ENCODE peak calls at places on chromosome 22, in five cellular contexts. G is IMR-90, E is HCT116, R is body of pancreas, X is sigmoid colon. A is an unnamed sample.

GRCh38 chr22:39003165-39003638 is 10.9 kb upstream of the APOBEC3C start:
- DNase-seq in G (peak; percentile 86), R (peak; percentile 88), E (peak; percentile 80), X (peak; percentile 86), A (peak; percentile 86)

GRCh38 chr22:36936362-36937116 is 23.1 kb downstream of the CSF2RB start:
- DNase-seq in X (no peak), E (no peak), G (no peak), R (no peak), A (no peak)

GRCh38 chr22:49095366-49095765 is 732.3 kb downstream of the BRD1 start:
- DNase-seq in X (no peak), G (no peak), E (no peak), R (no peak), A (no peak)

GRCh38 chr22:39958916-39959639 is 1.1 kb upstream of the TMA7B start:
- DNase-seq in E (no peak), G (no peak), R (no peak), X (no peak), A (peak; percentile 66)

GRCh38 chr22:21947040-21948014 is 5.3 kb downstream of the PPM1F start:
- DNase-seq in G (peak; percentile 71), R (no peak), E (no peak), X (no peak), A (peak; percentile 82)

GRCh38 chr22:31912402-31912733 is 32.0 kb upstream of the YWHAH start:
- DNase-seq in G (peak; percentile 16), X (no peak), E (no peak), R (no peak), A (no peak)

GRCh38 chr22:36846271-36846670 is 14.5 kb upstream of the NCF4 start:
- DNase-seq in G (no peak), E (no peak), X (no peak), R (no peak), A (no peak)

GRCh38 chr22:49916851-49917250 is 1.4 kb downstream of the ALG12 start:
- DNase-seq in E (no peak), G (no peak), R (no peak), X (no peak), A (no peak)

GRCh38 chr22:39727541-39727940 is 157.0 kb downstream of the CACNA1I start:
- DNase-seq in X (no peak), E (no peak), R (no peak), G (peak; percentile 54), A (no peak)

GRCh38 chr22:31284241-31284745 is 8.0 kb downstream of the PIK3IP1 start:
- DNase-seq in R (no peak), G (no peak), X (peak; percentile 33), E (no peak), A (no peak)

GRCh38 chr22:45863981-45864751 is 112.8 kb downstream of the WNT7B start:
- DNase-seq in G (peak; percentile 63), X (peak; percentile 64), E (peak; percentile 33), R (peak; percentile 41), A (peak; percentile 68)

GRCh38 chr22:37880668-37881440 is 25.2 kb upstream of the MICALL1 start:
- DNase-seq in G (peak; percentile 84), R (no peak), E (no peak), X (no peak), A (no peak)

GRCh38 chr22:49969751-49970527 is 9.4 kb downstream of the PIM3 start:
- DNase-seq in E (no peak), R (no peak), X (peak; percentile 69), G (no peak), A (no peak)

GRCh38 chr22:29563652-29564460 is 10.3 kb upstream of the THOC5 start:
- DNase-seq in E (no peak), G (no peak), R (no peak), X (no peak), A (no peak)

GRCh38 chr22:48503876-48504275 is 1323.8 kb downstream of the BRD1 start:
- DNase-seq in X (no peak), G (no peak), R (no peak), E (no peak), A (no peak)

GRCh38 chr22:26648011-26648497 is 9.3 kb upstream of the MIAT start:
- DNase-seq in X (no peak), E (no peak), R (no peak), G (no peak), A (peak; percentile 38)

GRCh38 chr22:46019351-46019750 is 42.4 kb upstream of the WNT7B start:
- DNase-seq in X (no peak), R (no peak), G (no peak), E (no peak), A (peak; percentile 19)

GRCh38 chr22:49052023-49052538 is 775.6 kb downstream of the BRD1 start:
- DNase-seq in R (no peak), E (no peak), X (no peak), G (no peak), A (no peak)

GRCh38 chr22:37187891-37188761 is at the start of gene C1QTNF6:
- DNase-seq in E (no peak), R (no peak), X (peak; percentile 68), G (peak; percentile 35), A (no peak)

GRCh38 chr22:49657275-49657973 is 170.2 kb downstream of the BRD1 start:
- DNase-seq in X (peak; percentile 81), R (peak; percentile 67), G (no peak), E (peak; percentile 71), A (peak; percentile 81)

GRCh38 chr22:36234919-36235318 is 4.4 kb downstream of the APOL2 start:
- DNase-seq in E (no peak), R (no peak), G (no peak), X (no peak), A (no peak)

GRCh38 chr22:44348963-44349950 is 36.5 kb upstream of the SHISAL1 start:
- DNase-seq in G (peak; percentile 45), E (no peak), X (no peak), R (no peak), A (no peak)

GRCh38 chr22:17120711-17121234 is 387 bp downstream of the TMEM121B start:
- DNase-seq in G (no peak), R (no peak), X (no peak), E (no peak), A (no peak)

GRCh38 chr22:46968359-46968740 is 205.9 kb downstream of the TBC1D22A start:
- DNase-seq in R (no peak), E (no peak), X (peak; percentile 37), G (no peak), A (no peak)

GRCh38 chr22:20116376-20116950 is 559 bp downstream of the RANBP1 start:
- DNase-seq in R (peak; percentile 38), G (no peak), E (no peak), X (peak; percentile 73), A (no peak)

GRCh38 chr22:20118572-20119020 is 1.6 kb upstream of the TRMT2A start:
- DNase-seq in E (no peak), G (no peak), X (no peak), R (no peak), A (peak; percentile 35)

GRCh38 chr22:20115691-20116375 is at the start of gene RANBP1:
- DNase-seq in G (no peak), R (no peak), E (no peak), X (no peak), A (peak; percentile 34)

GRCh38 chr22:20116951-20117645 is at the start of gene TRMT2A:
- DNase-seq in G (peak; percentile 98), E (peak; percentile 97), R (peak; percentile 99), X (peak; percentile 99), A (peak; percentile 100)

DNA sequence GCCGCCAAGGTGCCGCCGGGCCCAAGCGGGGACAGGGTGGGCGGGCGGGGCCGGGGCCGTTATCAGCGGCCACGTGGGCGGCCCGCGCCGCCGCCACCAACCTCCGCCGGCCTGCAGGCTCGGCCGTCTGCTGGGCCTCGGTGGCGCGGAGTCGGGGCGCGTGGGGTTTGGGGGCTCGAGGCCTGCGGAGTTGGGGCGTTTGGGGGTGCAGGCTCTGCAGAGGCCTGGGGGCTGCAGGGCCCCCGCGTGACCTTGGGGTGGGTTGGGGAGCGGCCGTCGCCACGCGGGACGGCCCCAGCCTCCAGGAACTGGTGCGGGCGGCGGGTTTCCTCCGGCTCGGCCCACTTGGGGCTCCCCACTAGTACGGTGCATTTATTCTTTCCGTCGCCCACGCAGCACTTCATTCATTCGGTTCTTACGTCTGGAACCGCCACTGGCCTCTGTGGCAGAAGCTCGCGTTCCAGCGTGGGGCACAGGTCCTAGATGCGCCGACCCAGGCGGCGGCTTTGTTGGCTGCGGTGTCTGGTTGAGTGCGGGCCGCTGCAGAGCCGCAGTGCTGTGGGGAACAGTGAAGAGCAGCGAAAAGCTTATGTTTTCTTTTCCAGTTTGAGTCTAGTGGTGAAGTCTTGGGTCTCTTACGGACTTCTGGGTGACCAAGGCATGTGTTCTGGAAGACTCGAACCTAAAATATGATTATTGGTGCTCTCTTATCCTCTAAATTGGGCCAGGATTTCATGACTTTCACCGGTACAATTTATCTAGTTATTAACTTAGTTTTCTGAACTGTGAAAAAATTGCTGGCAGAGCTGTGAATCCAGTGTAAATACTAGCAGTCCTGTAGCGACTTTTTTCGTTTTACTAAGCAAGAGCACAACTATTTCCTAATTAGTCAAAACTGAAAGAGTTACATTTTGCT is 888 bp upstream of the TRMT2A start:
- DNase-seq in G (peak; percentile 25), E (no peak), R (peak; percentile 28), X (no peak), A (peak; percentile 87)
- TF ChIP-seq POLR2A in G (no peak), E (no peak), R (no peak), X (no peak), A (no peak)

DNA sequence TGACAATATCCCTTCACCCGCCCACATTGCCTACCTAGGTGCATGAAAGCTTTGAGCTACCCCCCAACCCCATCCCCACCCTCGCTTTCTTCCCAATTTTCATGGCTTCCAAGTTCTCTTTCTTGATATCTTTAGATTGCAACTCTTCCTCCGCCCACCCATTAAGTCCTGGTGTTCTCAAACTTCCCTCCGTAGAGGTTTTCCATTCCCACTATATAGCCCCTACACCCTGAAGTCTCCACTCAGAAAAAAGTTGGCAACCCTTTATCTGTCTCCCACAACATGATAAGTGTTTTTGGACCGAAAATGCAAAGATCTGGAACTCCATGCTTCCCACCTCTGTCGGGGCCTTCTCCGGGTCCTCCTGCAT is 553 bp downstream of the ZNF70 start:
- DNase-seq in R (no peak), G (no peak), E (no peak), X (no peak), A (no peak)
- TF ChIP-seq POLR2A in R (no peak), G (no peak), E (no peak), X (no peak), A (no peak)

GRCh38 chr22:42648368-42649260 is 578 bp downstream of the CYB5R3 start:
- DNase-seq in X (no peak), G (no peak), R (peak; percentile 83), E (no peak), A (peak; percentile 87)
- TF ChIP-seq POLR2A in X (peak; percentile 69), G (peak; percentile 25), R (peak; percentile 63), E (no peak), A (peak; percentile 44)

DNA sequence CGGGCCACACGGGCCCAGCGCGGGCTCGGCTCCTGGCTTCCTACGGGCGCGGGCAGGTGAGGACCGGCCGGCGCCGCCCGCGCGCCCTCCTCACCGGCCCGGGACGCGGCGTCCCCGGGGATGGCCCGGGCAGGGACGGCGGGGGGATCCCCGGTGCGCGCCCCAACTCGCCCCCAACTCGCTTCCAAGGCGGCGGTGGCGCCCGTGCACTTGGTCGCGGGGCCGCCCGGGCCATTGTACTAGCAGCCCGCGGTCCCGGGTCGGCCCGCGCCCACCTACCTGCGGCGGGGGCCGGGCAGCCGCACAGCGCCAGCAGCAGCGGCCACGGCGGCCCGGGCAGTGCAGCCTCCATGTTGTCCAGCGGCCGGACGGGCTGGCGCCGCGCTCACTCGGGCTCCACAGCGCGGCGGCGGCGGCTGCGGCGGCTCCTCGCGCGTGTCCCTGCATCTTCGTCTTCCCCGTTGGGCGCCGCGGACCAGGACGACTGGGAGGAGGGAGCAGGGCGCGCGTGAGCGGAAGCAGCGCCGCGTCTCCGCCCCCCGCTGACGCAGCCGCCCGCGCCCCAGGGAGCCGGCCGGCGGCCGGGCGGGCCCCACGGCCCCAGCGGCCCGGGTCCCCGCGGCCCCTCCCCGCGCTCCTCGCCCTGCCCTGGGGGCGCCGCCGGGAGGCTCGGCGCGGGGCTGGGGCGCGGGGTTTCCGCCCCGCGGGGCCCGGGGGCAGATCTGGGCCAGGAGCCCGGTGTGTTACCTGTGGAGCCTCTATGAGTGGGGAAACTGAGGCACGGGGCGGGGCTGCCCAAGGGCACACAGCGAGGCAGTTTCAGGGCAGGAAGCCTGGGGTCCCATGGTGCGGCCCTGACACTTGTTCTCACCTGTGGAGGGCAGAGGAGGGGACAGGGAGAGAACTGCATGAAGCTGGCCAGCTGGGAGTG is 159.3 kb upstream of the GRK3 start:
- DNase-seq in E (no peak), X (peak; percentile 88), R (peak; percentile 78), G (peak; percentile 73), A (peak; percentile 84)
- TF ChIP-seq POLR2A in E (no peak), X (no peak), R (peak; percentile 52), G (peak; percentile 72), A (peak; percentile 46)

A was measured in erythroblast.